ENCODE peak calls at places on chromosomes 7 and 10, in ten cellular contexts. W is glutamatergic neuron, A is bronchial epithelial cell, B is lower lobe of right lung, O is AG04450, S is choroid plexus epithelial cell, X is fibroblast of villous mesenchyme, V is hepatocyte, I is cardiac muscle cell, P is A549. L is an unnamed sample.

GRCh38 chr10:12484945-12485805 is 135.8 kb downstream of the CAMK1D start:
- DNase-seq in W (no peak), A (no peak), B (no peak), O (no peak), S (no peak), X (peak), V (no peak), I (peak), P (peak), L (no peak)

GRCh38 chr7:44140341-44140740 is 791 bp downstream of the MYL7 start:
- DNase-seq in W (no peak), A (no peak), B (no peak), O (no peak), S (no peak), X (no peak), V (no peak), I (no peak), P (no peak), L (no peak)

GRCh38 chr7:110204527-110204926 is 886.4 kb upstream of the LRRN3 start:
- DNase-seq in W (peak), A (peak), B (no peak), O (no peak), S (peak), X (no peak), V (peak), I (peak), P (peak), L (no peak)

GRCh38 chr7:43308913-43309789 is 196.7 kb downstream of the HECW1 start:
- DNase-seq in W (no peak), A (no peak), B (no peak), O (no peak), S (no peak), X (no peak), V (no peak), I (no peak), P (no peak), L (no peak)

GRCh38 chr7:97818066-97818663 is 54.0 kb downstream of the ASNS start:
- DNase-seq in W (no peak), A (no peak), B (no peak), O (no peak), S (no peak), X (no peak), V (no peak), I (no peak), P (no peak), L (no peak)

GRCh38 chr10:34134602-34135001 is 680.5 kb downstream of the PARD3 start:
- DNase-seq in W (no peak), A (no peak), B (no peak), O (no peak), S (no peak), X (no peak), V (no peak), I (no peak), P (no peak), L (no peak)

GRCh38 chr10:33365871-33366411 is 31.5 kb upstream of the NRP1 start:
- DNase-seq in W (no peak), A (peak), B (no peak), O (peak), S (peak), X (peak), V (no peak), I (no peak), P (peak), L (no peak)

GRCh38 chr7:2993868-2994267 is 49.8 kb downstream of the CARD11 start:
- DNase-seq in W (no peak), A (no peak), B (no peak), O (no peak), S (no peak), X (no peak), V (no peak), I (no peak), P (no peak), L (no peak)

GRCh38 chr7:142866361-142867096 is 11.7 kb downstream of the EPHB6 start:
- DNase-seq in W (peak), A (peak), B (no peak), O (no peak), S (peak), X (peak), V (peak), I (peak), P (peak), L (peak)

GRCh38 chr10:119206603-119207366 is 586 bp upstream of the GRK5 start:
- DNase-seq in W (peak), A (peak), B (peak), O (no peak), S (peak), X (peak), V (peak), I (peak), P (peak), L (peak)

GRCh38 chr7:143393267-143394041 is 12.3 kb downstream of the ZYX start:
- DNase-seq in W (no peak), A (no peak), B (no peak), O (no peak), S (peak), X (peak), V (peak), I (no peak), P (no peak), L (no peak)

GRCh38 chr10:91374054-91374453 is 36.1 kb upstream of the HECTD2 start:
- DNase-seq in W (no peak), A (no peak), B (no peak), O (no peak), S (no peak), X (no peak), V (no peak), I (no peak), P (no peak), L (no peak)

GRCh38 chr10:89535185-89536012 is at the start of gene SLC16A12:
- DNase-seq in W (peak), A (no peak), B (peak), O (no peak), S (peak), X (peak), V (peak), I (peak), P (no peak), L (peak)

GRCh38 chr7:71925663-71926062 is 486.5 kb downstream of the CALN1 start:
- DNase-seq in W (no peak), A (no peak), B (no peak), O (no peak), S (no peak), X (no peak), V (no peak), I (no peak), P (peak), L (no peak)
- TF ChIP-seq CTCF in W (no peak), A (no peak), B (no peak), O (no peak), S (no peak), X (no peak), V (no peak), I (no peak), P (no peak), L (peak)

GRCh38 chr7:29945259-29945809 is 44.3 kb downstream of the SCRN1 start:
- DNase-seq in W (no peak), A (no peak), B (no peak), O (no peak), S (no peak), X (no peak), V (no peak), I (no peak), P (no peak), L (no peak)

GRCh38 chr7:29951206-29951605 is 38.4 kb downstream of the SCRN1 start:
- DNase-seq in W (no peak), A (no peak), B (no peak), O (no peak), S (no peak), X (no peak), V (no peak), I (no peak), P (no peak), L (no peak)

GRCh38 chr7:29950480-29950879 is 39.1 kb downstream of the SCRN1 start:
- DNase-seq in W (no peak), A (no peak), B (no peak), O (no peak), S (no peak), X (no peak), V (no peak), I (no peak), P (no peak), L (no peak)

DNA sequence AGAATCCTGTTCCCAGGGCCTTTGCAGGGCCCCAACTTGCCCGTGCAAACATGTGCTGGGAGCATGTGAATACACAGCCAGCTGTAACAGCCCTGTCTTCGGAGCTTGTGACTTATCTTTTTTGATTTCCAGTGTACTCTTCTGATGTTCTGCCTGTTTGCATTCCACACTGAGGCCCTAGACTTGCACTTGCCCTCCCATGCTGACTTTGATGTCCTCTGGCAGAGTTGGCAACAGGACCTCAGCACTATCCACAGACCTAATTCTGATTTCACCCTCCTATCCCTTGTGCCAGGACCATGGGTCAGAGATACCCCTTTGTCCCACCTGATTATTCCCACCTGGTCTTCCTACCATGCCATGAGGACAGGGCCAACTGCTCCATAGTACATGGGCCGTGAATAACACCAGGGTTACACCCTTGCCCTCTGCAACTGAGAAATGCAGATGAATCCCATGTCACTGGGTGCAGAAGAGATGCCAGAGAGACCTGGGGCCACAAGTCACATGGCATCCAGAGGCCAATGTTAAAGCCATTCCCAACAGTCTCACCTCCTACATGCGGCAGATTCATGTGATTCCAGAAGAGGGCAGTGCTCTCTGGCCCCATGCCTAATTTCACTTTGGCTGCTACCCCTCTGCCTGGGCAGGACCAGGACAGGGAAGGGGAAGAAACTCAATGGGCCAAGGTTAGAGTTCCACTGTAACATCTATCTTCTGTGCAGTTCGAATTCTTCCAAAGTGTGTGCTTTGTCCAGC is 43.0 kb downstream of the SCRN1 start:
- DNase-seq in W (no peak), A (peak), B (no peak), O (no peak), S (peak), X (peak), V (no peak), I (peak), P (peak), L (no peak)
- TF ChIP-seq CTCF in W (no peak), A (peak), B (peak), O (peak), S (peak), X (peak), V (peak), I (peak), P (peak), L (peak)

GRCh38 chr7:41035788-41036187 is 667.1 kb downstream of the INHBA start:
- DNase-seq in W (no peak), A (no peak), B (no peak), O (no peak), S (no peak), X (no peak), V (no peak), I (no peak), P (no peak), L (no peak)
- TF ChIP-seq CTCF in W (no peak), A (no peak), B (no peak), O (no peak), S (no peak), X (no peak), V (no peak), I (no peak), P (no peak), L (no peak)

DNA sequence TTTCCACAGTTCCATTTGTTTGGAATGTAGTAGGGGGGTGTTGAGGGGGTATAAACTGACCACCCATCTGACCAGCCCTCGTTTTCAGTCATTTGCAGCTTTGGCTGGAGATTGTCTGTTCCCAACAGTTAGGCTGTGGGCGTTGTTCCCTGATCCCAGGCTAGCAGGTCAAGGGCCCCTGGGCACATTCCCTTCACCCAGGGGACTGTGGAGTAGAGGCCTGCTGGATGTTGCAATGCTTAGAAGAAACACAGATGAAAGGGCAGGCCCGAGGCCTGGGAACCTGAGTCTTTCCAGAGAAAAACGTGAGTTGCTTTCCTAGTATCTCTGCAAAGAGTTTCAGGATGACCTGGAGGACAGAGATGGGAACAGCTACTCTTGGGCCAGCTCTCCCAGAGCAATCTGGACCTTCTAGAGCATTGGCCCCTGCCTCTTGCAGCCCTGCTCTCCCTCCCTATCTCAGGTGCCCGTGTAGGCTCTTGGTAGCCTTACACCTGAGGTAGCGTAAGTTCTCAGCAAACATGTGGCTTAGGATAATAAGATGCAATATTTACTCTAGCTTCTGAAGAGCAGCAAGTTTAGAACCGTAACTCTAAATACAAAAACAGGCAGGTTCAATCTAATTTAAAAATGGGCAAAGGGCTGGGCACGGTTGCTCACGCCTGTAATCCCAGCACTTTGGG is 99.4 kb upstream of the EFCAB10 start:
- DNase-seq in W (no peak), A (no peak), B (peak), O (no peak), S (no peak), X (peak), V (no peak), I (no peak), P (no peak), L (no peak)
- TF ChIP-seq CTCF in W (no peak), A (no peak), B (no peak), O (no peak), S (no peak), X (no peak), V (no peak), I (no peak), P (no peak), L (no peak)

GRCh38 chr7:90312745-90313144 is 8.4 kb downstream of the FAM237B start:
- DNase-seq in W (no peak), A (peak), B (no peak), O (no peak), S (peak), X (peak), V (no peak), I (no peak), P (no peak), L (no peak)
- TF ChIP-seq CTCF in W (no peak), A (peak), B (no peak), O (peak), S (peak), X (peak), V (peak), I (peak), P (peak), L (peak)

GRCh38 chr7:117203205-117203604 is 119.7 kb downstream of the WNT2 start:
- DNase-seq in W (no peak), A (no peak), B (no peak), O (no peak), S (no peak), X (no peak), V (no peak), I (no peak), P (no peak), L (no peak)
- TF ChIP-seq CTCF in W (no peak), A (no peak), B (no peak), O (no peak), S (no peak), X (no peak), V (no peak), I (no peak), P (no peak), L (no peak)

GRCh38 chr10:96743988-96744585 is 23.8 kb upstream of the PIK3AP1 start:
- DNase-seq in W (no peak), A (peak), B (no peak), O (no peak), S (peak), X (peak), V (peak), I (peak), P (no peak), L (no peak)
- TF ChIP-seq CTCF in W (no peak), A (no peak), B (peak), O (peak), S (peak), X (peak), V (peak), I (peak), P (peak), L (no peak)

DNA sequence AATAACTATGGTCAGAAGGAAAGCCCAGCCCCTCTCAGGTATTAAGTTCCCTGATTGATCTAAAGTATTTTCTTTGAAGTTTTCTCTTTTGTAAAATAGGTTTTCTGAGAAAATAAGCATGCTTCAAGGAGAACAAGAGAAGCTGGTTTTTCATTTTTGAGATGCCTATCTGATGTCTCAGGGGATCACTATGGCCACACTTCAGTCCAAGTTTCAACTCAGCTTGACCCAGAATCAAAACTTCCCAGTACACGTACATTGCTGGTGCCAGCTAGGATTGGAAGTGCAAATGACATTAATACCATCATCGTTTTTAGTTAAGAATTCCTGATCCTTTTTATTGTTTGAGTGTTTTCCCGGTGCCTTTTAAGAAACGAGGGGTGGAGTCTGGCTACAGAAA is 7.2 kb downstream of the ITIH5 start:
- DNase-seq in W (no peak), A (no peak), B (no peak), O (no peak), S (no peak), X (no peak), V (peak), I (no peak), P (no peak), L (no peak)
- TF ChIP-seq CTCF in W (no peak), A (no peak), B (no peak), O (no peak), S (no peak), X (no peak), V (no peak), I (no peak), P (no peak), L (no peak)

GRCh38 chr7:135704074-135704473 is 23.9 kb downstream of the SLC13A4 start:
- DNase-seq in W (peak), A (no peak), B (no peak), O (no peak), S (no peak), X (no peak), V (no peak), I (no peak), P (peak), L (no peak)
- TF ChIP-seq CTCF in W (no peak), A (peak), B (no peak), O (no peak), S (peak), X (peak), V (no peak), I (peak), P (no peak), L (no peak)

GRCh38 chr7:27181795-27182275 is 3.2 kb downstream of the HOXA11 start:
- DNase-seq in W (no peak), A (no peak), B (no peak), O (no peak), S (no peak), X (peak), V (no peak), I (no peak), P (no peak), L (no peak)
- TF ChIP-seq CTCF in W (no peak), A (no peak), B (no peak), O (no peak), S (no peak), X (no peak), V (no peak), I (no peak), P (no peak), L (no peak)

L was measured in neural crest cell.